ENCODE peak calls at places on chromosomes 3 and 15, in ten cellular contexts. Z is cardiac fibroblast, C is A549, M is psoas muscle, S is Calu3, K is uterus, D is endodermal cell, L is transverse colon, T is GM20000, P is astrocyte. E is an unnamed sample.

GRCh38 chr15:41423979-41424659 is 7.2 kb downstream of the RTF1 start:
- DNase-seq in P (no peak), C (no peak), S (no peak), K (no peak), M (no peak), Z (no peak), D (no peak), T (peak), L (no peak), E (no peak)

GRCh38 chr3:120300971-120301370 is 15.9 kb upstream of the GPR156 start:
- DNase-seq in T (no peak), Z (peak), D (no peak), P (no peak), S (no peak), L (no peak), C (no peak), K (no peak), M (no peak), E (no peak)

GRCh38 chr3:194137314-194138097 is 1.6 kb downstream of the HES1 start:
- DNase-seq in Z (peak), K (peak), M (peak), T (peak), D (peak), P (peak), L (peak), C (peak), S (peak), E (no peak)

GRCh38 chr3:134737520-134737919 is 57.5 kb upstream of the EPHB1 start:
- DNase-seq in K (no peak), M (no peak), C (no peak), P (no peak), L (no peak), D (no peak), S (no peak), Z (no peak), T (no peak), E (no peak)

GRCh38 chr3:124078978-124079911 is 87.3 kb upstream of the ROPN1 start:
- DNase-seq in S (peak), P (no peak), Z (peak), T (peak), D (peak), K (no peak), L (no peak), C (peak), M (no peak), E (no peak)

GRCh38 chr15:88258021-88258641 is 1.6 kb upstream of the NTRK3 start:
- DNase-seq in C (peak), M (no peak), Z (no peak), P (no peak), S (no peak), L (no peak), T (no peak), K (no peak), D (peak), E (no peak)

GRCh38 chr15:79673416-79674123 is 223.2 kb downstream of the MTHFS start:
- DNase-seq in D (peak), L (no peak), Z (peak), C (peak), S (no peak), K (no peak), M (no peak), P (peak), T (peak), E (peak)

GRCh38 chr3:139388961-139389551 is 391 bp downstream of the COPB2 start:
- DNase-seq in L (no peak), S (no peak), K (no peak), Z (no peak), P (no peak), C (no peak), D (no peak), M (no peak), T (peak), E (no peak)

GRCh38 chr15:48384616-48385015 is 53.4 kb downstream of the DUT start:
- DNase-seq in S (no peak), P (no peak), T (no peak), C (no peak), M (no peak), Z (no peak), L (no peak), D (no peak), K (no peak), E (no peak)

GRCh38 chr15:66673410-66674322 is 28.4 kb upstream of the SMAD6 start:
- DNase-seq in M (peak), T (peak), P (peak), C (peak), D (peak), K (no peak), Z (no peak), L (peak), S (peak), E (no peak)

GRCh38 chr3:142997330-142997729 is 4.0 kb upstream of the U2SURP start:
- DNase-seq in M (no peak), Z (no peak), T (no peak), P (peak), C (no peak), S (peak), K (no peak), L (no peak), D (no peak), E (no peak)

GRCh38 chr3:133159498-133160475 is 121.6 kb downstream of the TMEM108 start:
- DNase-seq in P (no peak), L (no peak), Z (no peak), S (no peak), D (no peak), C (no peak), M (no peak), K (no peak), T (no peak), E (no peak)

GRCh38 chr3:16468114-16469098 is 45.1 kb downstream of the RFTN1 start:
- DNase-seq in C (no peak), D (no peak), M (no peak), S (no peak), L (no peak), K (peak), T (no peak), P (peak), Z (no peak), E (no peak)

GRCh38 chr3:77541203-77541922 is 501.5 kb downstream of the ROBO2 start:
- DNase-seq in D (no peak), M (no peak), C (no peak), K (no peak), T (no peak), S (no peak), L (no peak), Z (no peak), P (no peak), E (no peak)
- TF ChIP-seq CTCF in D (no peak), M (no peak), C (no peak), K (no peak), T (no peak), S (no peak), L (no peak), Z (no peak), P (no peak), E (no peak)

GRCh38 chr3:69871868-69872267 is 127.7 kb upstream of the SAMMSON start:
- DNase-seq in M (no peak), C (no peak), D (no peak), Z (no peak), P (no peak), S (no peak), T (no peak), K (no peak), L (no peak), E (no peak)
- TF ChIP-seq CTCF in M (no peak), C (no peak), D (no peak), Z (no peak), P (no peak), S (no peak), T (no peak), K (no peak), L (no peak), E (no peak)

GRCh38 chr3:127083778-127084355 is 101.0 kb downstream of the PLXNA1 start:
- DNase-seq in P (no peak), T (no peak), S (no peak), Z (no peak), L (no peak), C (no peak), M (no peak), K (no peak), D (no peak), E (no peak)
- TF ChIP-seq CTCF in P (no peak), T (no peak), S (no peak), Z (no peak), L (no peak), C (no peak), M (no peak), K (no peak), D (peak), E (no peak)

GRCh38 chr3:148962513-148962912 is 28.8 kb upstream of the GYG1 start:
- DNase-seq in S (peak), P (peak), M (peak), T (no peak), L (no peak), D (peak), Z (peak), C (peak), K (peak), E (peak)
- TF ChIP-seq CTCF in S (no peak), P (peak), M (no peak), T (no peak), L (no peak), D (peak), Z (peak), C (peak), K (no peak), E (peak)